ENCODE peak calls at places on chromosomes 1 and 21, in ten cellular contexts. One of them, this sample, is unnamed.

GRCh38 chr1:32159189-32159588 is 20.3 kb upstream of the TXLNA start:
- DNase-seq in hippocampal formation: no peak
- DNase-seq in stimulated activated CD4-positive, alpha-beta T cell treated with anti-CD3 and anti-CD28 coated beads, Interleukin-4, amount 100 ng/mL, for 1 hour: no peak
- DNase-seq in astrocyte of the spinal cord: no peak
- DNase-seq in GM04503: no peak
- DNase-seq in AG20443: no peak
- DNase-seq in hypothalamus: no peak
- DNase-seq in lung microvascular endothelial cell: no peak
- DNase-seq in LoVo: no peak
- DNase-seq in fibroblast of lung: no peak
- DNase-seq in this sample: no peak

GRCh38 chr1:211833174-211833820 is 2.7 kb upstream of the LPGAT1 start:
- DNase-seq in hippocampal formation: no peak
- DNase-seq in stimulated activated CD4-positive, alpha-beta T cell treated with anti-CD3 and anti-CD28 coated beads, Interleukin-4, amount 100 ng/mL, for 1 hour: no peak
- DNase-seq in astrocyte of the spinal cord: no peak
- DNase-seq in GM04503: no peak
- DNase-seq in AG20443: no peak
- DNase-seq in hypothalamus: no peak
- DNase-seq in lung microvascular endothelial cell: no peak
- DNase-seq in LoVo: no peak
- DNase-seq in fibroblast of lung: no peak
- DNase-seq in this sample: no peak

GRCh38 chr1:201026746-201027145 is 3.2 kb upstream of the KIF21B start:
- DNase-seq in hippocampal formation: no peak
- DNase-seq in stimulated activated CD4-positive, alpha-beta T cell treated with anti-CD3 and anti-CD28 coated beads, Interleukin-4, amount 100 ng/mL, for 1 hour: no peak
- DNase-seq in astrocyte of the spinal cord: no peak
- DNase-seq in GM04503: no peak
- DNase-seq in AG20443: no peak
- DNase-seq in hypothalamus: no peak
- DNase-seq in lung microvascular endothelial cell: no peak
- DNase-seq in LoVo: no peak
- DNase-seq in fibroblast of lung: no peak
- DNase-seq in this sample: peak

GRCh38 chr1:17586172-17586963 is 46.9 kb downstream of the ARHGEF10L start:
- DNase-seq in hippocampal formation: no peak
- DNase-seq in stimulated activated CD4-positive, alpha-beta T cell treated with anti-CD3 and anti-CD28 coated beads, Interleukin-4, amount 100 ng/mL, for 1 hour: no peak
- DNase-seq in astrocyte of the spinal cord: peak
- DNase-seq in GM04503: peak
- DNase-seq in AG20443: peak
- DNase-seq in hypothalamus: no peak
- DNase-seq in lung microvascular endothelial cell: no peak
- DNase-seq in LoVo: no peak
- DNase-seq in fibroblast of lung: peak
- DNase-seq in this sample: no peak

GRCh38 chr1:11058595-11059165 is 1.1 kb downstream of the SRM start:
- DNase-seq in hippocampal formation: no peak
- DNase-seq in stimulated activated CD4-positive, alpha-beta T cell treated with anti-CD3 and anti-CD28 coated beads, Interleukin-4, amount 100 ng/mL, for 1 hour: no peak
- DNase-seq in astrocyte of the spinal cord: no peak
- DNase-seq in GM04503: no peak
- DNase-seq in AG20443: no peak
- DNase-seq in hypothalamus: no peak
- DNase-seq in lung microvascular endothelial cell: no peak
- DNase-seq in LoVo: no peak
- DNase-seq in fibroblast of lung: no peak
- DNase-seq in this sample: no peak

GRCh38 chr1:85146972-85147359 is 53.9 kb downstream of the SYDE2 start:
- DNase-seq in hippocampal formation: no peak
- DNase-seq in stimulated activated CD4-positive, alpha-beta T cell treated with anti-CD3 and anti-CD28 coated beads, Interleukin-4, amount 100 ng/mL, for 1 hour: no peak
- DNase-seq in astrocyte of the spinal cord: peak
- DNase-seq in GM04503: no peak
- DNase-seq in AG20443: no peak
- DNase-seq in hypothalamus: no peak
- DNase-seq in lung microvascular endothelial cell: no peak
- DNase-seq in LoVo: no peak
- DNase-seq in fibroblast of lung: peak
- DNase-seq in this sample: no peak

GRCh38 chr1:193680247-193680923 is 494.0 kb upstream of the B3GALT2 start:
- DNase-seq in hippocampal formation: no peak
- DNase-seq in stimulated activated CD4-positive, alpha-beta T cell treated with anti-CD3 and anti-CD28 coated beads, Interleukin-4, amount 100 ng/mL, for 1 hour: no peak
- DNase-seq in astrocyte of the spinal cord: no peak
- DNase-seq in GM04503: no peak
- DNase-seq in AG20443: no peak
- DNase-seq in hypothalamus: no peak
- DNase-seq in lung microvascular endothelial cell: no peak
- DNase-seq in LoVo: no peak
- DNase-seq in fibroblast of lung: no peak
- DNase-seq in this sample: no peak

GRCh38 chr1:98898901-98899300 is 105.8 kb downstream of the PLPPR5 start:
- DNase-seq in hippocampal formation: no peak
- DNase-seq in stimulated activated CD4-positive, alpha-beta T cell treated with anti-CD3 and anti-CD28 coated beads, Interleukin-4, amount 100 ng/mL, for 1 hour: no peak
- DNase-seq in astrocyte of the spinal cord: no peak
- DNase-seq in GM04503: no peak
- DNase-seq in AG20443: peak
- DNase-seq in hypothalamus: no peak
- DNase-seq in lung microvascular endothelial cell: no peak
- DNase-seq in LoVo: no peak
- DNase-seq in fibroblast of lung: no peak
- DNase-seq in this sample: no peak

GRCh38 chr1:110477041-110477440 is 26.1 kb downstream of the PROK1 start:
- DNase-seq in hippocampal formation: no peak
- DNase-seq in stimulated activated CD4-positive, alpha-beta T cell treated with anti-CD3 and anti-CD28 coated beads, Interleukin-4, amount 100 ng/mL, for 1 hour: no peak
- DNase-seq in astrocyte of the spinal cord: peak
- DNase-seq in GM04503: peak
- DNase-seq in AG20443: peak
- DNase-seq in hypothalamus: no peak
- DNase-seq in lung microvascular endothelial cell: no peak
- DNase-seq in LoVo: peak
- DNase-seq in fibroblast of lung: peak
- DNase-seq in this sample: peak

GRCh38 chr1:154983776-154984466 is 777 bp downstream of the FLAD1 start:
- DNase-seq in hippocampal formation: no peak
- DNase-seq in stimulated activated CD4-positive, alpha-beta T cell treated with anti-CD3 and anti-CD28 coated beads, Interleukin-4, amount 100 ng/mL, for 1 hour: no peak
- DNase-seq in astrocyte of the spinal cord: no peak
- DNase-seq in GM04503: no peak
- DNase-seq in AG20443: no peak
- DNase-seq in hypothalamus: no peak
- DNase-seq in lung microvascular endothelial cell: peak
- DNase-seq in LoVo: no peak
- DNase-seq in fibroblast of lung: no peak
- DNase-seq in this sample: no peak

GRCh38 chr1:116318897-116319296 is 54.1 kb upstream of the ATP1A1 start:
- DNase-seq in hippocampal formation: no peak
- DNase-seq in stimulated activated CD4-positive, alpha-beta T cell treated with anti-CD3 and anti-CD28 coated beads, Interleukin-4, amount 100 ng/mL, for 1 hour: no peak
- DNase-seq in astrocyte of the spinal cord: no peak
- DNase-seq in GM04503: no peak
- DNase-seq in AG20443: no peak
- DNase-seq in hypothalamus: no peak
- DNase-seq in lung microvascular endothelial cell: no peak
- DNase-seq in LoVo: no peak
- DNase-seq in fibroblast of lung: no peak
- DNase-seq in this sample: no peak

GRCh38 chr1:39394598-39394997 is 96.8 kb upstream of the BMP8A start:
- DNase-seq in hippocampal formation: no peak
- DNase-seq in stimulated activated CD4-positive, alpha-beta T cell treated with anti-CD3 and anti-CD28 coated beads, Interleukin-4, amount 100 ng/mL, for 1 hour: no peak
- DNase-seq in astrocyte of the spinal cord: no peak
- DNase-seq in GM04503: no peak
- DNase-seq in AG20443: no peak
- DNase-seq in hypothalamus: no peak
- DNase-seq in lung microvascular endothelial cell: peak
- DNase-seq in LoVo: peak
- DNase-seq in fibroblast of lung: peak
- DNase-seq in this sample: peak

GRCh38 chr1:167486090-167486824 is 32.1 kb downstream of the CD247 start:
- DNase-seq in hippocampal formation: no peak
- DNase-seq in stimulated activated CD4-positive, alpha-beta T cell treated with anti-CD3 and anti-CD28 coated beads, Interleukin-4, amount 100 ng/mL, for 1 hour: no peak
- DNase-seq in astrocyte of the spinal cord: no peak
- DNase-seq in GM04503: no peak
- DNase-seq in AG20443: peak
- DNase-seq in hypothalamus: no peak
- DNase-seq in lung microvascular endothelial cell: no peak
- DNase-seq in LoVo: no peak
- DNase-seq in fibroblast of lung: no peak
- DNase-seq in this sample: no peak

GRCh38 chr1:187342495-187342894 is 513.7 kb downstream of the PLA2G4A start:
- DNase-seq in hippocampal formation: no peak
- DNase-seq in stimulated activated CD4-positive, alpha-beta T cell treated with anti-CD3 and anti-CD28 coated beads, Interleukin-4, amount 100 ng/mL, for 1 hour: no peak
- DNase-seq in astrocyte of the spinal cord: no peak
- DNase-seq in GM04503: no peak
- DNase-seq in AG20443: no peak
- DNase-seq in hypothalamus: no peak
- DNase-seq in lung microvascular endothelial cell: no peak
- DNase-seq in LoVo: no peak
- DNase-seq in fibroblast of lung: no peak
- DNase-seq in this sample: no peak

GRCh38 chr21:45811136-45811535 is 167.6 kb downstream of the PCBP3 start:
- DNase-seq in hippocampal formation: no peak
- DNase-seq in stimulated activated CD4-positive, alpha-beta T cell treated with anti-CD3 and anti-CD28 coated beads, Interleukin-4, amount 100 ng/mL, for 1 hour: no peak
- DNase-seq in astrocyte of the spinal cord: no peak
- DNase-seq in GM04503: no peak
- DNase-seq in AG20443: no peak
- DNase-seq in hypothalamus: no peak
- DNase-seq in lung microvascular endothelial cell: no peak
- DNase-seq in LoVo: no peak
- DNase-seq in fibroblast of lung: no peak
- DNase-seq in this sample: no peak

GRCh38 chr1:54153548-54154439 is 994 bp upstream of the CDCP2 start:
- DNase-seq in hippocampal formation: no peak
- DNase-seq in stimulated activated CD4-positive, alpha-beta T cell treated with anti-CD3 and anti-CD28 coated beads, Interleukin-4, amount 100 ng/mL, for 1 hour: no peak
- DNase-seq in astrocyte of the spinal cord: peak
- DNase-seq in GM04503: peak
- DNase-seq in AG20443: peak
- DNase-seq in hypothalamus: no peak
- DNase-seq in lung microvascular endothelial cell: peak
- DNase-seq in LoVo: no peak
- DNase-seq in fibroblast of lung: peak
- DNase-seq in this sample: no peak

GRCh38 chr1:200231787-200232222 is 178.0 kb downstream of the ZNF281 start:
- DNase-seq in hippocampal formation: no peak
- DNase-seq in stimulated activated CD4-positive, alpha-beta T cell treated with anti-CD3 and anti-CD28 coated beads, Interleukin-4, amount 100 ng/mL, for 1 hour: no peak
- DNase-seq in astrocyte of the spinal cord: peak
- DNase-seq in GM04503: peak
- DNase-seq in AG20443: peak
- DNase-seq in hypothalamus: no peak
- DNase-seq in lung microvascular endothelial cell: peak
- DNase-seq in LoVo: no peak
- DNase-seq in fibroblast of lung: peak
- DNase-seq in this sample: peak

GRCh38 chr1:119862276-119862675 is 34.0 kb downstream of the ADAM30 start:
- DNase-seq in hippocampal formation: no peak
- DNase-seq in stimulated activated CD4-positive, alpha-beta T cell treated with anti-CD3 and anti-CD28 coated beads, Interleukin-4, amount 100 ng/mL, for 1 hour: no peak
- DNase-seq in astrocyte of the spinal cord: no peak
- DNase-seq in GM04503: no peak
- DNase-seq in AG20443: no peak
- DNase-seq in hypothalamus: no peak
- DNase-seq in lung microvascular endothelial cell: no peak
- DNase-seq in LoVo: no peak
- DNase-seq in fibroblast of lung: peak
- DNase-seq in this sample: no peak

GRCh38 chr1:31111290-31111951 is 45.9 kb upstream of the PUM1 start:
- DNase-seq in hippocampal formation: no peak
- DNase-seq in stimulated activated CD4-positive, alpha-beta T cell treated with anti-CD3 and anti-CD28 coated beads, Interleukin-4, amount 100 ng/mL, for 1 hour: no peak
- DNase-seq in astrocyte of the spinal cord: peak
- DNase-seq in GM04503: peak
- DNase-seq in AG20443: peak
- DNase-seq in hypothalamus: no peak
- DNase-seq in lung microvascular endothelial cell: peak
- DNase-seq in LoVo: peak
- DNase-seq in fibroblast of lung: peak
- DNase-seq in this sample: no peak

GRCh38 chr1:110548381-110548780 is 29.4 kb upstream of the KCNA10 start:
- DNase-seq in hippocampal formation: no peak
- DNase-seq in stimulated activated CD4-positive, alpha-beta T cell treated with anti-CD3 and anti-CD28 coated beads, Interleukin-4, amount 100 ng/mL, for 1 hour: no peak
- DNase-seq in astrocyte of the spinal cord: no peak
- DNase-seq in GM04503: no peak
- DNase-seq in AG20443: peak
- DNase-seq in hypothalamus: no peak
- DNase-seq in lung microvascular endothelial cell: peak
- DNase-seq in LoVo: peak
- DNase-seq in fibroblast of lung: no peak
- DNase-seq in this sample: peak

GRCh38 chr1:21673277-21673780 is 4.2 kb upstream of the RAP1GAP start:
- DNase-seq in hippocampal formation: peak
- DNase-seq in stimulated activated CD4-positive, alpha-beta T cell treated with anti-CD3 and anti-CD28 coated beads, Interleukin-4, amount 100 ng/mL, for 1 hour: no peak
- DNase-seq in astrocyte of the spinal cord: peak
- DNase-seq in GM04503: peak
- DNase-seq in AG20443: peak
- DNase-seq in hypothalamus: no peak
- DNase-seq in lung microvascular endothelial cell: peak
- DNase-seq in LoVo: no peak
- DNase-seq in fibroblast of lung: peak
- DNase-seq in this sample: peak

GRCh38 chr1:208179850-208180416 is 64.3 kb downstream of the PLXNA2 start:
- DNase-seq in hippocampal formation: no peak
- DNase-seq in stimulated activated CD4-positive, alpha-beta T cell treated with anti-CD3 and anti-CD28 coated beads, Interleukin-4, amount 100 ng/mL, for 1 hour: no peak
- DNase-seq in astrocyte of the spinal cord: no peak
- DNase-seq in GM04503: no peak
- DNase-seq in AG20443: no peak
- DNase-seq in hypothalamus: no peak
- DNase-seq in lung microvascular endothelial cell: no peak
- DNase-seq in LoVo: no peak
- DNase-seq in fibroblast of lung: no peak
- DNase-seq in this sample: no peak

GRCh38 chr1:34983700-34984355 is 1.3 kb downstream of the TMEM35B start:
- DNase-seq in hippocampal formation: no peak
- DNase-seq in stimulated activated CD4-positive, alpha-beta T cell treated with anti-CD3 and anti-CD28 coated beads, Interleukin-4, amount 100 ng/mL, for 1 hour: no peak
- DNase-seq in astrocyte of the spinal cord: no peak
- DNase-seq in GM04503: no peak
- DNase-seq in AG20443: no peak
- DNase-seq in hypothalamus: no peak
- DNase-seq in lung microvascular endothelial cell: peak
- DNase-seq in LoVo: no peak
- DNase-seq in fibroblast of lung: peak
- DNase-seq in this sample: peak

GRCh38 chr1:1013105-1013921 is at the start of gene ISG15:
- DNase-seq in hippocampal formation: peak
- DNase-seq in stimulated activated CD4-positive, alpha-beta T cell treated with anti-CD3 and anti-CD28 coated beads, Interleukin-4, amount 100 ng/mL, for 1 hour: peak
- DNase-seq in astrocyte of the spinal cord: peak
- DNase-seq in GM04503: peak
- DNase-seq in AG20443: peak
- DNase-seq in hypothalamus: peak
- DNase-seq in lung microvascular endothelial cell: peak
- DNase-seq in LoVo: peak
- DNase-seq in fibroblast of lung: peak
- DNase-seq in this sample: peak

GRCh38 chr1:112727716-112728115 is 12.6 kb upstream of the PPM1J start:
- DNase-seq in hippocampal formation: no peak
- DNase-seq in stimulated activated CD4-positive, alpha-beta T cell treated with anti-CD3 and anti-CD28 coated beads, Interleukin-4, amount 100 ng/mL, for 1 hour: no peak
- DNase-seq in astrocyte of the spinal cord: no peak
- DNase-seq in GM04503: no peak
- DNase-seq in AG20443: peak
- DNase-seq in hypothalamus: no peak
- DNase-seq in lung microvascular endothelial cell: no peak
- DNase-seq in LoVo: no peak
- DNase-seq in fibroblast of lung: no peak
- DNase-seq in this sample: no peak

GRCh38 chr1:16425125-16426025 is 11.8 kb downstream of the SPATA21 start:
- DNase-seq in hippocampal formation: no peak
- DNase-seq in stimulated activated CD4-positive, alpha-beta T cell treated with anti-CD3 and anti-CD28 coated beads, Interleukin-4, amount 100 ng/mL, for 1 hour: no peak
- DNase-seq in astrocyte of the spinal cord: no peak
- DNase-seq in GM04503: no peak
- DNase-seq in AG20443: no peak
- DNase-seq in hypothalamus: no peak
- DNase-seq in lung microvascular endothelial cell: no peak
- DNase-seq in LoVo: no peak
- DNase-seq in fibroblast of lung: no peak
- DNase-seq in this sample: no peak

GRCh38 chr1:218336353-218336752 is 8.8 kb upstream of the TGFB2 start:
- DNase-seq in hippocampal formation: no peak
- DNase-seq in stimulated activated CD4-positive, alpha-beta T cell treated with anti-CD3 and anti-CD28 coated beads, Interleukin-4, amount 100 ng/mL, for 1 hour: no peak
- DNase-seq in astrocyte of the spinal cord: peak
- DNase-seq in GM04503: no peak
- DNase-seq in AG20443: no peak
- DNase-seq in hypothalamus: no peak
- DNase-seq in lung microvascular endothelial cell: no peak
- DNase-seq in LoVo: no peak
- DNase-seq in fibroblast of lung: peak
- DNase-seq in this sample: no peak

GRCh38 chr1:33399375-33399774 is 31.5 kb downstream of the PHC2 start:
- DNase-seq in hippocampal formation: no peak
- DNase-seq in stimulated activated CD4-positive, alpha-beta T cell treated with anti-CD3 and anti-CD28 coated beads, Interleukin-4, amount 100 ng/mL, for 1 hour: no peak
- DNase-seq in astrocyte of the spinal cord: no peak
- DNase-seq in GM04503: no peak
- DNase-seq in AG20443: no peak
- DNase-seq in hypothalamus: no peak
- DNase-seq in lung microvascular endothelial cell: no peak
- DNase-seq in LoVo: no peak
- DNase-seq in fibroblast of lung: no peak
- DNase-seq in this sample: no peak

This sample was measured in dermis blood vessel endothelial cell.